ENCODE peak calls at places on chromosome 4, in five cellular contexts. E is K562, O is cardiac muscle cell, B is thoracic aorta, Q is T follicular helper cell. G is an unnamed sample.

GRCh38 chr4:184384810-184385557 is 89.4 kb downstream of the IRF2 start:
- DNase-seq in Q (no peak), E (no peak), B (no peak), O (no peak), G (no peak)

GRCh38 chr4:10143171-10143570 is 26.6 kb upstream of the WDR1 start:
- DNase-seq in E (no peak), Q (no peak), B (no peak), O (no peak), G (no peak)

GRCh38 chr4:47425628-47426027 is 37.9 kb downstream of the COMMD8 start:
- DNase-seq in Q (no peak), E (no peak), O (no peak), B (no peak), G (no peak)

GRCh38 chr4:98773638-98774037 is 115.2 kb upstream of the TSPAN5 start:
- DNase-seq in E (no peak), B (no peak), O (no peak), Q (no peak), G (no peak)

GRCh38 chr4:30380404-30380998 is 339.7 kb upstream of the PCDH7 start:
- DNase-seq in O (peak; percentile 62), E (peak; percentile 8), B (no peak), Q (no peak), G (peak; percentile 83)

GRCh38 chr4:147578057-147578476 is 39.1 kb upstream of the TMEM184C start:
- DNase-seq in O (no peak), Q (no peak), E (no peak), B (no peak), G (no peak)

GRCh38 chr4:91961504-91961903 is 342.3 kb upstream of the GRID2 start:
- DNase-seq in B (no peak), Q (no peak), O (no peak), E (no peak), G (no peak)

GRCh38 chr4:150960818-150961217 is 54.3 kb downstream of the LRBA start:
- DNase-seq in Q (no peak), E (peak; percentile 49), O (no peak), B (no peak), G (peak; percentile 23)

GRCh38 chr4:183401473-183401872 is 43.0 kb upstream of the CDKN2AIP start:
- DNase-seq in Q (no peak), O (no peak), B (no peak), E (no peak), G (no peak)

GRCh38 chr4:48499551-48500066 is 9.6 kb downstream of the ZAR1 start:
- DNase-seq in Q (no peak), B (no peak), E (no peak), O (no peak), G (no peak)

GRCh38 chr4:70737006-70737405 is 15.2 kb downstream of the RUFY3 start:
- DNase-seq in E (no peak), O (no peak), B (no peak), Q (no peak), G (no peak)

GRCh38 chr4:6076391-6076790 is 58.2 kb upstream of the C4orf50 start:
- DNase-seq in B (no peak), O (no peak), E (peak; percentile 20), Q (no peak), G (no peak)

GRCh38 chr4:145956288-145956890 is 17.8 kb upstream of the ZNF827 start:
- DNase-seq in B (no peak), Q (no peak), O (peak; percentile 59), E (peak; percentile 56), G (peak; percentile 64)

GRCh38 chr4:39814403-39815185 is 116.7 kb downstream of the UBE2K start:
- DNase-seq in E (no peak), Q (no peak), B (no peak), O (peak; percentile 13), G (no peak)

GRCh38 chr4:53861856-53862610 is 202.4 kb downstream of the CHIC2 start:
- DNase-seq in E (no peak), B (no peak), O (no peak), Q (no peak), G (peak; percentile 41)

GRCh38 chr4:18052158-18052557 is 30.6 kb upstream of the LCORL start:
- DNase-seq in B (no peak), E (no peak), Q (no peak), O (no peak), G (no peak)

GRCh38 chr4:123415977-123416376 is 19.4 kb downstream of the SPRY1 start:
- DNase-seq in O (no peak), E (peak; percentile 41), B (no peak), Q (no peak), G (no peak)